ENCODE peak calls at places on chromosomes 6 and 20, in five cellular contexts. C, P, X, V and G are unnamed samples.

GRCh38 chr20:2652724-2653510 is 485 bp downstream of the NOP56 start:
- DNase-seq in P (no peak), X (no peak), V (peak), C (no peak), G (no peak)

GRCh38 chr6:157600807-157601206 is 219.8 kb downstream of the ZDHHC14 start:
- DNase-seq in C (no peak), P (no peak), X (no peak), V (no peak), G (no peak)

GRCh38 chr6:37960139-37960935 is 140.8 kb downstream of the ZFAND3 start:
- DNase-seq in P (no peak), V (no peak), C (no peak), X (no peak), G (no peak)

GRCh38 chr6:3211681-3212080 is 15.8 kb downstream of the TUBB2B start:
- DNase-seq in V (no peak), X (no peak), P (peak), C (no peak), G (no peak)

GRCh38 chr6:10166031-10166430 is 248.8 kb downstream of the TFAP2A start:
- DNase-seq in X (no peak), P (no peak), V (no peak), C (no peak), G (no peak)

GRCh38 chr20:63125581-63125892 is 90.4 kb downstream of the YTHDF1 start:
- DNase-seq in C (no peak), X (no peak), V (no peak), P (no peak), G (no peak)

GRCh38 chr6:129490551-129491245 is 219.3 kb downstream of the ARHGAP18 start:
- DNase-seq in X (peak), V (peak), C (no peak), P (peak), G (peak)

GRCh38 chr6:5529733-5530132 is 268.4 kb downstream of the FARS2 start:
- DNase-seq in C (no peak), P (no peak), V (no peak), X (no peak), G (no peak)

GRCh38 chr6:33417127-33417902 is 592 bp downstream of the CUTA start:
- DNase-seq in C (no peak), V (no peak), X (peak), P (peak), G (no peak)

GRCh38 chr6:32522302-32523047 is 7.6 kb downstream of the HLA-DRB5 start:
- DNase-seq in X (no peak), C (no peak), V (no peak), P (no peak), G (no peak)

GRCh38 chr20:41142914-41143313 is 5.6 kb downstream of the PLCG1 start:
- DNase-seq in P (no peak), C (no peak), V (no peak), X (peak), G (no peak)

GRCh38 chr6:75723382-75723781 is 25.7 kb upstream of the MYO6 start:
- DNase-seq in V (no peak), P (no peak), X (no peak), C (no peak), G (no peak)

GRCh38 chr6:43702522-43703440 is 15.2 kb upstream of the MRPS18A start:
- DNase-seq in C (peak), V (peak), P (peak), X (no peak), G (peak)

GRCh38 chr6:134015719-134016557 is 36.5 kb downstream of the SLC2A12 start:
- DNase-seq in V (no peak), P (no peak), C (no peak), X (no peak), G (no peak)

GRCh38 chr20:32036252-32036651 is 15.8 kb upstream of the HCK start:
- DNase-seq in C (no peak), X (no peak), P (no peak), V (no peak), G (no peak)

GRCh38 chr20:25073544-25073943 is 8.4 kb downstream of the VSX1 start:
- DNase-seq in P (no peak), V (no peak), X (no peak), C (no peak), G (no peak)

GRCh38 chr6:96631248-96631647 is 68.3 kb downstream of the FHL5 start:
- DNase-seq in C (no peak), X (no peak), V (no peak), P (peak), G (no peak)

GRCh38 chr6:106339334-106340029 is 13.9 kb upstream of the ATG5 start:
- DNase-seq in P (peak), X (peak), V (peak), C (peak), G (peak)

GRCh38 chr20:25294459-25295385 is 46.8 kb downstream of the PYGB start:
- DNase-seq in P (peak), V (peak), X (peak), C (peak), G (peak)

GRCh38 chr6:3252369-3252768 is 6.4 kb upstream of the PSMG4 start:
- DNase-seq in X (no peak), V (no peak), C (no peak), P (no peak), G (no peak)

GRCh38 chr20:51444472-51444871 is 98.0 kb downstream of the NFATC2 start:
- DNase-seq in V (no peak), C (no peak), X (no peak), P (no peak), G (no peak)

GRCh38 chr6:105892577-105893262 is 193.4 kb upstream of the PRDM1 start:
- DNase-seq in V (peak), P (no peak), X (no peak), C (no peak), G (peak)

GRCh38 chr6:89412071-89413005 is at the start of gene RRAGD:
- DNase-seq in V (peak), C (no peak), P (no peak), X (peak), G (peak)

GRCh38 chr20:48852609-48853008 is 24.8 kb upstream of the PREX1 start:
- DNase-seq in C (no peak), X (no peak), V (no peak), P (no peak), G (no peak)

GRCh38 chr6:68279793-68280557 is 355.1 kb upstream of the ADGRB3 start:
- DNase-seq in X (no peak), V (no peak), P (no peak), C (no peak), G (no peak)

GRCh38 chr6:68778356-68779020 is 143.4 kb downstream of the ADGRB3 start:
- DNase-seq in V (no peak), X (no peak), C (peak), P (peak), G (no peak)

GRCh38 chr6:156515242-156515641 is 261.9 kb upstream of the ARID1B start:
- DNase-seq in C (no peak), V (no peak), X (no peak), P (no peak), G (no peak)

GRCh38 chr6:141734441-141734840 is 398.3 kb upstream of the GJE1 start:
- DNase-seq in V (no peak), X (no peak), P (no peak), C (no peak), G (no peak)

GRCh38 chr6:17167327-17167979 is 65.6 kb downstream of the STMND1 start:
- DNase-seq in V (no peak), C (peak), P (peak), X (no peak), G (no peak)

GRCh38 chr6:21731411-21732031 is 138.0 kb downstream of the SOX4 start:
- DNase-seq in X (no peak), C (no peak), P (peak), V (no peak), G (no peak)

GRCh38 chr20:58810116-58810878 is 40.4 kb downstream of the GNAS-AS1 start:
- DNase-seq in P (no peak), X (no peak), V (no peak), C (no peak), G (no peak)

GRCh38 chr6:17289491-17290106 is 8.4 kb downstream of the RBM24 start:
- DNase-seq in C (no peak), P (no peak), X (no peak), V (no peak), G (no peak)

GRCh38 chr20:62238569-62239277 is 402 bp downstream of the OSBPL2 start:
- DNase-seq in C (no peak), P (peak), X (peak), V (no peak), G (no peak)

GRCh38 chr6:448296-449056 is 56.9 kb downstream of the IRF4 start:
- DNase-seq in X (no peak), C (no peak), P (no peak), V (no peak), G (no peak)